ENCODE peak calls at places on chromosomes 16 and 17, in eight cellular contexts. L is right atrium auricular region; T is NCI-H524 treated with DMSO at 0.1 percent for 48 hours; P is kidney glomerular epithelial cell; F is PC-3; E is HS-5; I is RCC 7860; B is activated CD8-positive, alpha-beta memory T cell treated with anti-CD3 and anti-CD28 coated beads, Interleukin-2, amount 50 U/mL, for 48 hours. A is an unnamed sample.

GRCh38 chr17:77140878-77141767 is at the start of gene SEC14L1:
- DNase-seq in P (no peak), F (peak; percentile 66), T (no peak), I (peak; percentile 48), B (peak; percentile 77), L (peak; percentile 75), E (no peak), A (peak; percentile 63)

GRCh38 chr17:76727745-76728456 is 1.3 kb downstream of the METTL23 start:
- DNase-seq in P (peak; percentile 35), I (no peak), B (no peak), E (no peak), F (no peak), L (no peak), T (no peak), A (no peak)

GRCh38 chr17:74729866-74730265 is 7.2 kb upstream of the RAB37 start:
- DNase-seq in P (no peak), T (no peak), B (no peak), F (no peak), E (no peak), L (no peak), I (no peak), A (no peak)

GRCh38 chr16:50318796-50319578 is 49.8 kb downstream of the BRD7 start:
- DNase-seq in F (peak; percentile 10), T (no peak), L (no peak), B (no peak), P (no peak), E (no peak), I (no peak), A (no peak)

GRCh38 chr16:12798846-12799245 is 4.8 kb downstream of the CPPED1 start:
- DNase-seq in L (no peak), T (no peak), I (no peak), F (no peak), E (no peak), P (peak; percentile 18), B (no peak), A (no peak)

GRCh38 chr16:86249631-86250030 is 260.7 kb upstream of the FOXF1 start:
- DNase-seq in T (no peak), B (no peak), F (no peak), E (no peak), I (no peak), P (no peak), L (peak; percentile 32), A (no peak)

GRCh38 chr17:15910791-15911190 is 34.1 kb upstream of the ADORA2B start:
- DNase-seq in E (no peak), I (no peak), B (no peak), F (peak; percentile 94), P (no peak), T (no peak), L (no peak), A (no peak)

GRCh38 chr17:27396941-27397340 is 59.3 kb upstream of the KSR1 start:
- DNase-seq in B (no peak), E (no peak), T (no peak), P (no peak), I (no peak), F (peak; percentile 18), L (no peak), A (no peak)

GRCh38 chr17:34582185-34582900 is 3.0 kb downstream of the TMEM132E start:
- DNase-seq in I (no peak), B (no peak), F (no peak), L (no peak), E (no peak), T (no peak), P (no peak), A (peak; percentile 43)

GRCh38 chr17:45006927-45007461 is 38.9 kb upstream of the C1QL1 start:
- DNase-seq in E (no peak), I (no peak), L (no peak), F (no peak), B (no peak), T (peak; percentile 85), P (no peak), A (no peak)

GRCh38 chr17:50266384-50267073 is 7.7 kb upstream of the TMEM92 start:
- DNase-seq in F (peak; percentile 93), P (peak; percentile 76), L (peak; percentile 72), B (peak; percentile 42), T (no peak), E (peak; percentile 19), I (peak; percentile 59), A (no peak)

GRCh38 chr16:67244387-67245188 is 2.7 kb downstream of the FHOD1 start:
- DNase-seq in F (peak; percentile 91), L (peak; percentile 84), T (no peak), B (peak; percentile 83), E (peak; percentile 88), I (peak; percentile 78), P (peak; percentile 30), A (no peak)

GRCh38 chr16:86531193-86531550 is 20.8 kb downstream of the FOXF1 start:
- DNase-seq in I (no peak), L (peak; percentile 69), B (no peak), E (no peak), P (no peak), F (no peak), T (no peak), A (peak; percentile 56)

GRCh38 chr16:85696761-85697160 is 8.0 kb upstream of the GINS2 start:
- DNase-seq in E (no peak), L (no peak), B (no peak), F (no peak), T (no peak), P (no peak), I (no peak), A (peak; percentile 55)

GRCh38 chr17:40818733-40819527 is 3.5 kb downstream of the KRT10 start:
- DNase-seq in F (peak; percentile 63), I (peak; percentile 62), P (peak; percentile 62), L (peak; percentile 63), B (peak; percentile 94), E (no peak), T (peak; percentile 20), A (peak; percentile 81)

GRCh38 chr16:84048306-84048705 is 5.7 kb upstream of the SLC38A8 start:
- DNase-seq in I (no peak), B (no peak), T (no peak), E (no peak), F (peak; percentile 28), L (no peak), P (no peak), A (no peak)

GRCh38 chr16:14302031-14302398 is 230.9 kb downstream of the MRTFB start:
- DNase-seq in T (no peak), L (no peak), F (peak; percentile 69), B (no peak), E (no peak), I (peak; percentile 65), P (peak; percentile 64), A (no peak)

GRCh38 chr17:81437221-81437651 is 42.0 kb downstream of the BAHCC1 start:
- DNase-seq in I (no peak), E (no peak), F (no peak), B (no peak), P (no peak), T (no peak), L (no peak), A (no peak)

GRCh38 chr16:89193576-89194293 is 6.6 kb downstream of the SLC22A31 start:
- DNase-seq in F (no peak), T (no peak), B (no peak), P (no peak), E (no peak), L (no peak), I (no peak), A (no peak)

GRCh38 chr16:11025120-11025531 is 80.8 kb downstream of the CLEC16A start:
- DNase-seq in B (peak; percentile 70), L (no peak), F (no peak), E (no peak), T (no peak), I (peak; percentile 56), P (no peak), A (no peak)

GRCh38 chr16:69511641-69512040 is 54.1 kb upstream of the NFAT5 start:
- DNase-seq in E (no peak), F (no peak), B (no peak), T (no peak), I (no peak), P (no peak), L (no peak), A (no peak)

GRCh38 chr17:1399366-1399678 is 700 bp downstream of the YWHAE start:
- DNase-seq in F (no peak), P (no peak), B (no peak), T (no peak), L (no peak), I (no peak), E (no peak), A (no peak)

GRCh38 chr16:50627419-50627818 is 53.7 kb downstream of the SNX20 start:
- DNase-seq in F (no peak), E (no peak), I (no peak), B (peak; percentile 59), T (peak; percentile 68), P (peak; percentile 7), L (peak; percentile 64), A (peak; percentile 31)

GRCh38 chr16:86418981-86419380 is 91.3 kb upstream of the FOXF1 start:
- DNase-seq in P (no peak), L (no peak), B (no peak), T (no peak), E (no peak), F (no peak), I (no peak), A (no peak)

GRCh38 chr17:5139454-5139725 is 23.6 kb downstream of the USP6 start:
- DNase-seq in E (no peak), T (no peak), I (no peak), P (no peak), L (no peak), B (no peak), F (no peak), A (no peak)

GRCh38 chr16:81401035-81401950 is 43.3 kb upstream of the CMIP start:
- DNase-seq in P (no peak), E (no peak), I (peak; percentile 56), B (no peak), L (peak; percentile 61), T (no peak), F (peak; percentile 92), A (no peak)

GRCh38 chr17:74758846-74759163 is 10.4 kb downstream of the NHERF1 start:
- DNase-seq in P (no peak), I (no peak), F (peak; percentile 29), T (no peak), B (no peak), E (no peak), L (no peak), A (no peak)

GRCh38 chr17:31534223-31534888 is 142.9 kb downstream of the RAB11FIP4 start:
- DNase-seq in P (no peak), B (no peak), E (no peak), I (no peak), F (no peak), T (no peak), L (no peak), A (no peak)

GRCh38 chr17:74325743-74326379 is at the start of gene KIF19:
- DNase-seq in I (no peak), B (peak; percentile 82), T (no peak), E (no peak), L (no peak), F (no peak), P (no peak), A (peak; percentile 20)

GRCh38 chr17:38465420-38466345 is 37.4 kb downstream of the ARHGAP23 start:
- DNase-seq in P (no peak), L (peak; percentile 87), B (no peak), I (peak; percentile 10), F (no peak), E (no peak), T (no peak), A (peak; percentile 70)

GRCh38 chr16:8956265-8957060 is 7.2 kb downstream of the USP7 start:
- DNase-seq in P (no peak), E (no peak), F (no peak), B (no peak), T (no peak), I (no peak), L (no peak), A (no peak)

A was measured in cerebellum.